ENCODE peak calls at places on chromosomes 12 and 14, in eight cellular contexts. B is cardiac fibroblast; K is CD4-positive, alpha-beta memory T cell; W is pancreas; L is amniotic epithelial cell; E is hypothalamus; C is activated gamma-delta T cell treated with Interleukin-2 at 50 U/mL for 16 hours; A is lower leg skin. F is an unnamed sample.

GRCh38 chr12:18595406-18595805 is 142.4 kb downstream of the PLCZ1 start:
- DNase-seq in B (no peak), K (no peak), W (no peak), L (no peak), E (no peak), C (no peak), A (no peak), F (no peak)

GRCh38 chr14:26719514-26719913 is 121.7 kb upstream of the NOVA1 start:
- DNase-seq in B (peak), K (no peak), W (no peak), L (peak), E (no peak), C (no peak), A (no peak), F (no peak)

GRCh38 chr12:79834712-79835376 is 100.1 kb downstream of the PPP1R12A start:
- DNase-seq in B (no peak), K (no peak), W (no peak), L (no peak), E (no peak), C (no peak), A (no peak), F (no peak)

GRCh38 chr12:100574262-100575074 is 984 bp downstream of the GAS2L3 start:
- DNase-seq in B (no peak), K (no peak), W (no peak), L (no peak), E (peak), C (no peak), A (no peak), F (no peak)

GRCh38 chr14:35215110-35215872 is 76.9 kb upstream of the PSMA6 start:
- DNase-seq in B (peak), K (peak), W (no peak), L (peak), E (no peak), C (no peak), A (no peak), F (peak)

GRCh38 chr12:53232641-53233538 is 881 bp upstream of the RARG start:
- DNase-seq in B (peak), K (peak), W (no peak), L (no peak), E (no peak), C (no peak), A (peak), F (peak)

GRCh38 chr12:50185496-50185895 is 18.3 kb upstream of the CERS5 start:
- DNase-seq in B (no peak), K (no peak), W (no peak), L (no peak), E (no peak), C (no peak), A (peak), F (no peak)

GRCh38 chr12:93419388-93420034 is 22.2 kb downstream of the UBE2N start:
- DNase-seq in B (peak), K (peak), W (no peak), L (peak), E (no peak), C (no peak), A (no peak), F (no peak)

GRCh38 chr12:89873745-89874144 is 165.1 kb upstream of the ATP2B1 start:
- DNase-seq in B (peak), K (no peak), W (no peak), L (peak), E (no peak), C (no peak), A (no peak), F (peak)

GRCh38 chr12:88306471-88307069 is 164.5 kb downstream of the TMTC3 start:
- DNase-seq in B (peak), K (no peak), W (no peak), L (peak), E (no peak), C (no peak), A (no peak), F (no peak)

GRCh38 chr12:40188558-40189320 is 36.1 kb upstream of the LRRK2 start:
- DNase-seq in B (no peak), K (no peak), W (no peak), L (no peak), E (no peak), C (no peak), A (no peak), F (no peak)

GRCh38 chr14:96762650-96763049 is 34.5 kb upstream of the VRK1 start:
- DNase-seq in B (peak), K (peak), W (no peak), L (peak), E (no peak), C (no peak), A (peak), F (peak)

GRCh38 chr14:51566831-51567582 is 84.7 kb upstream of the FRMD6 start:
- DNase-seq in B (no peak), K (no peak), W (no peak), L (no peak), E (no peak), C (no peak), A (no peak), F (no peak)

GRCh38 chr14:31950760-31951637 is 126.1 kb upstream of the ARHGAP5 start:
- DNase-seq in B (peak), K (no peak), W (no peak), L (peak), E (no peak), C (no peak), A (no peak), F (no peak)

GRCh38 chr12:75389061-75389460 is 1.8 kb upstream of the GLIPR1L2 start:
- DNase-seq in B (peak), K (no peak), W (no peak), L (peak), E (no peak), C (no peak), A (no peak), F (no peak)

GRCh38 chr12:45789025-45789424 is 59.5 kb downstream of the ARID2 start:
- DNase-seq in B (peak), K (no peak), W (no peak), L (peak), E (no peak), C (no peak), A (no peak), F (no peak)

GRCh38 chr14:66228267-66228970 is 257.8 kb upstream of the CCDC196 start:
- DNase-seq in B (peak), K (no peak), W (no peak), L (peak), E (no peak), C (no peak), A (no peak), F (no peak)

GRCh38 chr12:50057000-50057841 is at the start of gene ASIC1:
- DNase-seq in B (peak), K (peak), W (peak), L (peak), E (peak), C (peak), A (peak), F (peak)

GRCh38 chr12:50185975-50186663 is 18.9 kb upstream of the CERS5 start:
- DNase-seq in B (peak), K (no peak), W (no peak), L (peak), E (no peak), C (no peak), A (peak), F (no peak)

GRCh38 chr12:48969847-48970701 is 1.5 kb downstream of the WNT10B start:
- DNase-seq in B (no peak), K (peak), W (no peak), L (no peak), E (no peak), C (no peak), A (no peak), F (peak)

GRCh38 chr12:114684098-114684869 is at the start of gene TBX3:
- DNase-seq in B (peak), K (peak), W (peak), L (peak), E (peak), C (no peak), A (peak), F (no peak)

GRCh38 chr12:77118696-77119095 is 53.3 kb upstream of the E2F7 start:
- DNase-seq in B (peak), K (no peak), W (no peak), L (peak), E (no peak), C (no peak), A (no peak), F (no peak)

GRCh38 chr12:92462049-92462448 is 240.7 kb upstream of the PLEKHG7 start:
- DNase-seq in B (no peak), K (no peak), W (no peak), L (peak), E (no peak), C (no peak), A (no peak), F (no peak)

GRCh38 chr12:116247377-116247776 is 30.1 kb downstream of the MED13L start:
- DNase-seq in B (peak), K (no peak), W (no peak), L (no peak), E (no peak), C (no peak), A (no peak), F (no peak)

GRCh38 chr12:57766464-57767311 is at the start of gene CYP27B1:
- DNase-seq in B (peak), K (no peak), W (no peak), L (peak), E (no peak), C (no peak), A (no peak), F (peak)

GRCh38 chr12:124764451-124764850 is 99.2 kb downstream of the SCARB1 start:
- DNase-seq in B (peak), K (no peak), W (no peak), L (peak), E (no peak), C (no peak), A (no peak), F (no peak)

GRCh38 chr12:62802981-62803380 is 132.0 kb downstream of the PPM1H start:
- DNase-seq in B (peak), K (no peak), W (no peak), L (peak), E (no peak), C (no peak), A (no peak), F (no peak)

GRCh38 chr12:26010293-26010821 is 51.9 kb downstream of the RASSF8 start:
- DNase-seq in B (peak), K (no peak), W (no peak), L (no peak), E (no peak), C (no peak), A (no peak), F (no peak)

GRCh38 chr12:24840046-24840800 is 108.7 kb downstream of the BCAT1 start:
- DNase-seq in B (peak), K (no peak), W (no peak), L (peak), E (no peak), C (no peak), A (no peak), F (no peak)

GRCh38 chr14:103179078-103179477 is 55.8 kb downstream of the TNFAIP2 start:
- DNase-seq in B (no peak), K (no peak), W (no peak), L (no peak), E (no peak), C (no peak), A (no peak), F (no peak)

GRCh38 chr12:5070090-5070489 is 26.4 kb downstream of the KCNA5 start:
- DNase-seq in B (no peak), K (no peak), W (no peak), L (no peak), E (no peak), C (no peak), A (no peak), F (no peak)

GRCh38 chr12:96225003-96225855 is 31.1 kb downstream of the ELK3 start:
- DNase-seq in B (peak), K (no peak), W (no peak), L (no peak), E (no peak), C (no peak), A (peak), F (no peak)

GRCh38 chr12:111606651-111607232 is 7.6 kb upstream of the ATXN2 start:
- DNase-seq in B (no peak), K (no peak), W (no peak), L (no peak), E (no peak), C (no peak), A (no peak), F (no peak)

GRCh38 chr12:117114784-117115183 is 15.6 kb upstream of the TESC start:
- DNase-seq in B (no peak), K (no peak), W (peak), L (no peak), E (no peak), C (no peak), A (no peak), F (no peak)

GRCh38 chr12:122836027-122836921 is 1.0 kb downstream of the HIP1R start:
- DNase-seq in B (peak), K (peak), W (no peak), L (peak), E (no peak), C (peak), A (peak), F (peak)

GRCh38 chr14:36313206-36313605 is 7.2 kb downstream of the MBIP start:
- DNase-seq in B (no peak), K (no peak), W (no peak), L (no peak), E (no peak), C (no peak), A (no peak), F (no peak)

GRCh38 chr14:105119410-105120025 is 49.1 kb downstream of the JAG2 start:
- DNase-seq in B (no peak), K (no peak), W (no peak), L (no peak), E (no peak), C (no peak), A (peak), F (no peak)

GRCh38 chr12:19998968-19999792 is 369.2 kb upstream of the PDE3A start:
- DNase-seq in B (no peak), K (no peak), W (no peak), L (peak), E (no peak), C (no peak), A (no peak), F (no peak)

F was measured in B cell.